ENCODE peak calls at places on chromosome 10, in eight cellular contexts. L is psoas muscle, J is heart left ventricle, Z is fibroblast of lung, R is SJSA1, H is mesenchymal stem cell, P is colonic mucosa, B is NT2/D1. X is an unnamed sample.

GRCh38 chr10:118918689-118919088 is 110.8 kb upstream of the NANOS1 start:
- DNase-seq in P (no peak), B (no peak), J (no peak), H (no peak), L (no peak), R (no peak), Z (no peak), X (no peak)

GRCh38 chr10:44206127-44206818 is 178.6 kb downstream of the CXCL12 start:
- DNase-seq in P (no peak), J (no peak), B (no peak), L (no peak), Z (peak; percentile 51), R (no peak), H (no peak), X (no peak)

GRCh38 chr10:86953747-86954680 is 3.4 kb downstream of the MMRN2 start:
- DNase-seq in Z (peak; percentile 76), P (no peak), L (peak; percentile 73), R (no peak), B (peak; percentile 96), H (peak; percentile 92), J (peak; percentile 85), X (no peak)

GRCh38 chr10:14474656-14475055 is 143.9 kb upstream of the FRMD4A start:
- DNase-seq in R (no peak), J (peak; percentile 42), Z (peak; percentile 74), H (peak; percentile 21), L (no peak), P (no peak), B (no peak), X (no peak)

GRCh38 chr10:6200588-6201510 is 1.9 kb upstream of the PFKFB3 start:
- DNase-seq in L (peak; percentile 85), P (peak; percentile 56), R (no peak), Z (peak; percentile 67), B (no peak), J (peak; percentile 43), H (peak; percentile 32), X (no peak)

GRCh38 chr10:4270116-4270515 is 485.1 kb upstream of the KLF6 start:
- DNase-seq in Z (peak; percentile 71), H (peak; percentile 81), J (no peak), P (no peak), B (no peak), L (no peak), R (peak; percentile 80), X (no peak)

GRCh38 chr10:87761892-87762291 is 56.1 kb downstream of the ATAD1 start:
- DNase-seq in R (peak; percentile 22), P (no peak), J (no peak), B (no peak), Z (peak; percentile 75), H (peak; percentile 88), L (no peak), X (peak; percentile 40)

GRCh38 chr10:62057872-62058271 is 156.4 kb downstream of the ARID5B start:
- DNase-seq in P (no peak), R (no peak), B (no peak), Z (no peak), J (no peak), H (no peak), L (no peak), X (no peak)

GRCh38 chr10:26044123-26044749 is 110.2 kb downstream of the MYO3A start:
- DNase-seq in H (no peak), L (no peak), J (peak; percentile 19), R (no peak), P (no peak), B (no peak), Z (no peak), X (no peak)

GRCh38 chr10:7659560-7659959 is 7.2 kb downstream of the ITIH5 start:
- DNase-seq in J (no peak), R (peak; percentile 43), Z (no peak), H (no peak), P (no peak), L (no peak), B (no peak), X (no peak)

GRCh38 chr10:113412161-113412560 is 140.7 kb upstream of the HABP2 start:
- DNase-seq in B (no peak), R (no peak), J (no peak), P (no peak), Z (no peak), H (no peak), L (no peak), X (no peak)

GRCh38 chr10:86439544-86439943 is 72.9 kb upstream of the GRID1 start:
- DNase-seq in P (peak; percentile 45), B (no peak), R (no peak), L (peak; percentile 88), H (peak; percentile 98), Z (peak; percentile 94), J (peak; percentile 48), X (peak; percentile 91)

GRCh38 chr10:90447836-90448235 is 410.0 kb downstream of the HTR7 start:
- DNase-seq in P (no peak), L (no peak), B (no peak), Z (peak; percentile 68), J (no peak), R (no peak), H (no peak), X (no peak)

GRCh38 chr10:86388119-86388704 is 21.6 kb upstream of the GRID1 start:
- DNase-seq in P (peak; percentile 7), L (no peak), J (no peak), B (no peak), Z (no peak), H (no peak), R (no peak), X (no peak)

GRCh38 chr10:121063744-121064143 is 212.6 kb downstream of the WDR11 start:
- DNase-seq in J (no peak), H (peak; percentile 46), B (no peak), Z (no peak), P (peak; percentile 81), R (no peak), L (no peak), X (no peak)

GRCh38 chr10:130740166-130740565 is 571.4 kb downstream of the TCERG1L start:
- DNase-seq in H (no peak), Z (no peak), L (no peak), B (no peak), R (no peak), J (no peak), P (no peak), X (no peak)

GRCh38 chr10:130737622-130738021 is 573.9 kb downstream of the TCERG1L start:
- DNase-seq in B (peak; percentile 32), P (no peak), Z (no peak), J (no peak), R (no peak), H (no peak), L (peak; percentile 8), X (no peak)

GRCh38 chr10:130739016-130739756 is 572.3 kb downstream of the TCERG1L start:
- DNase-seq in L (no peak), B (no peak), P (no peak), J (no peak), H (no peak), R (no peak), Z (no peak), X (no peak)

GRCh38 chr10:130740788-130741785 is 570.4 kb downstream of the TCERG1L start:
- DNase-seq in H (no peak), B (no peak), Z (no peak), L (no peak), R (no peak), J (peak; percentile 23), P (no peak), X (no peak)

GRCh38 chr10:130739757-130740145 is 571.8 kb downstream of the TCERG1L start:
- DNase-seq in H (no peak), J (no peak), B (no peak), R (no peak), Z (no peak), L (no peak), P (no peak), X (no peak)
- H3K4me3 ChIP-seq in H (no peak overlapping the region), J (no peak overlapping the region), B (no peak overlapping the region), R (no peak overlapping the region), Z (no peak overlapping the region), L (no peak overlapping the region), P (no peak overlapping the region), X (no peak overlapping the region)

GRCh38 chr10:84329986-84330651 is 1.7 kb downstream of the CCSER2 start:
- DNase-seq in B (no peak), H (peak; percentile 52), J (no peak), Z (no peak), R (no peak), P (no peak), L (no peak), X (no peak)
- H3K4me3 ChIP-seq in B (no peak overlapping the region), H (peak overlapping the region; percentile 93), J (peak overlapping the region; percentile 100), Z (peak overlapping the region; percentile 92), R (peak overlapping the region; percentile 100), P (peak overlapping the region; percentile 84), L (peak overlapping the region; percentile 94), X (peak overlapping the region; percentile 65)

DNA sequence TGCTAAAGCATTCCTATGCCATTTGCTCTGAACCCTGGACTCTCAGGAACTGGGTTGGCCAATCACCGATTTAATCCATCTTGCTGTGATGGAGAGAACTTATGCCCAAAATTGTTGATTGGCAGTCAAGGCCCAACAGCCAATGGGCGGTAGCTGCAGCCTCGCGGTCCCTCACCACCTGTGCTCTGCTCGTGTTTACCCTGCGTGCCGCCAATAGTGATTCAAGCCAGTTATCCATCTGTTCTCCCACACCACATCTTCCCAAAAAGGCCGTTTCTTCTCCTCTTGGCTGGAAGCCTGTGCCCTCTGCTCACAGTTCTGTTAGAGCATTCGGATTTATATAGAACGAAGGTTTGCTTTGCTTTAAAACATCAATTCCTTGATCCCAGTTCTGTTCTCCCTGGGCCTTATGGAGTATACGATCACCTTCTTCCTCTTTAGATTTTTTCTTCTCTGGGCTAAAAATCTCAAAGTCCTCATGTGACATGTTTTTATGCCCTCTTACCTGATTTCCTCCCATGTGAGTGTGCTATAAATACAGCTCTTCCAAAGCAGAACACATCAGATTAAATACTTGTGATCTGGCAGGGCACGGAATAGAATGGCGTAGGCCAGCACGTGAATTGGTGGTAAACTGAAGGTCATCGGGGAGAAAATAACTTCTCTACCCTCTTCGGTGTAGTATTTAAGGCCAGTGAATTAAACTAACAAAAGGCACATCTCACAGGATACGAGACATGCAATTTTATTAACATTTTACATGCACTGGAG is 212.8 kb downstream of the NSUN6 start:
- DNase-seq in L (no peak), J (peak; percentile 45), R (no peak), P (no peak), Z (no peak), H (no peak), B (no peak), X (no peak)
- H3K4me3 ChIP-seq in L (no peak overlapping the region), J (no peak overlapping the region), R (no peak overlapping the region), P (no peak overlapping the region), Z (no peak overlapping the region), H (no peak overlapping the region), B (no peak overlapping the region), X (no peak overlapping the region)

DNA sequence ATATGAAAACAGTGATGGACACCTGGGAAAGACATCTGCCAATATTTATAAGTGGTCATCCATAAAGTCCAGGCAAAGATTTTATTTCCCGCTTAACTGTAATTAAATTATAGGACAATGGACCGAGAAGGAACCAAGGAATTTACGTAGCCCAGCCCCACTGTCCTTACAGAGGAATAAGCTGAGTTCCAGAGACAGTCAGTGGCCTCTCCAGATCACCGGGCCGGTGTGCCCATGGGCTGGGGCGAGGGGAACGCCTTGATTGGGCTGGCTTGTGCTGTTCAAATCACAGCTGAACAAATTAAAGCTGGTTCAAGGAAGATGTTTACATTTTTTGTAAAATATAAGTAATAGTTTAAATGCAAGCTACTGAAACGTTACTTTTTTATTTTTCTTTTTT is 40.7 kb downstream of the PFKP start:
- DNase-seq in P (no peak), L (no peak), R (no peak), Z (no peak), J (no peak), H (no peak), B (no peak), X (no peak)
- H3K4me3 ChIP-seq in P (no peak overlapping the region), L (peak overlapping the region; percentile 26), R (no peak overlapping the region), Z (no peak overlapping the region), J (no peak overlapping the region), H (no peak overlapping the region), B (no peak overlapping the region), X (peak overlapping the region; percentile 9)

X was measured in epithelial cell of proximal tubule.